ENCODE peak calls at places on chromosomes 3 and 15, in four cellular contexts. T, C, P and F are unnamed samples.
A peak's percentile ranks its signal among the peaks of the same experiment; 100 is the strongest.

GRCh38 chr15:73387507-73388255 is 18.9 kb upstream of the HCN4 start:
- DNase-seq in P (peak; percentile 61), C (no peak), T (no peak), F (no peak)

GRCh38 chr3:190432216-190432615 is 17.5 kb downstream of the TMEM207 start:
- DNase-seq in P (peak; percentile 14), C (peak; percentile 63), T (no peak), F (no peak)

GRCh38 chr3:23112491-23112890 is 90.6 kb upstream of the UBE2E2 start:
- DNase-seq in P (no peak), C (peak; percentile 33), T (no peak), F (no peak)

GRCh38 chr15:84937144-84937543 is 44.5 kb upstream of the PDE8A start:
- DNase-seq in C (peak; percentile 62), T (peak; percentile 43), P (peak; percentile 16), F (no peak)

GRCh38 chr3:32469151-32469874 is 33.3 kb downstream of the CMTM6 start:
- DNase-seq in C (no peak), T (no peak), P (no peak), F (no peak)

GRCh38 chr3:52851348-52851747 is 16.5 kb upstream of the MUSTN1 start:
- DNase-seq in C (peak; percentile 12), P (peak; percentile 49), T (peak; percentile 70), F (peak; percentile 20)

GRCh38 chr15:41546846-41547786 is 3.1 kb upstream of the RPAP1 start:
- DNase-seq in T (peak; percentile 22), C (peak; percentile 47), P (peak; percentile 59), F (no peak)

GRCh38 chr3:142319094-142319493 is 93.7 kb upstream of the GK5 start:
- DNase-seq in T (peak; percentile 29), P (peak; percentile 71), C (no peak), F (no peak)

GRCh38 chr15:40249477-40250303 is 10.8 kb downstream of the PAK6 start:
- DNase-seq in C (peak; percentile 63), T (no peak), P (peak; percentile 37), F (no peak)

GRCh38 chr15:67680645-67681044 is 138.1 kb downstream of the MAP2K5 start:
- DNase-seq in T (peak; percentile 38), C (peak; percentile 1), P (peak; percentile 16), F (no peak)

GRCh38 chr3:14371573-14372474 is 30.6 kb upstream of the SLC6A6 start:
- DNase-seq in T (peak; percentile 93), C (peak; percentile 52), P (peak; percentile 31), F (no peak)

GRCh38 chr3:47782538-47783308 is 1.0 kb upstream of the SMARCC1 start:
- DNase-seq in T (no peak), P (no peak), C (no peak), F (peak; percentile 60)

GRCh38 chr15:37771462-37771861 is 163.0 kb upstream of the TMCO5A start:
- DNase-seq in T (no peak), C (peak; percentile 40), P (peak; percentile 61), F (no peak)

GRCh38 chr3:56747150-56747549 is 54.6 kb downstream of the ARHGEF3 start:
- DNase-seq in C (no peak), T (no peak), P (no peak), F (no peak)

GRCh38 chr3:182621435-182622240 is 171.7 kb upstream of the ATP11B start:
- DNase-seq in C (no peak), P (no peak), T (no peak), F (peak; percentile 39)

GRCh38 chr3:169286992-169287391 is 376.5 kb downstream of the MECOM start:
- DNase-seq in T (no peak), P (no peak), C (no peak), F (no peak)

GRCh38 chr15:96564546-96564945 is 234.0 kb downstream of the NR2F2 start:
- DNase-seq in C (peak; percentile 30), T (no peak), P (no peak), F (no peak)

GRCh38 chr3:9151240-9151639 is 98.2 kb downstream of the SRGAP3 start:
- DNase-seq in C (peak; percentile 31), T (no peak), P (no peak), F (no peak)

GRCh38 chr3:138946554-138947302 is at the start of the genes FOXL2 and FOXL2NB:
- DNase-seq in P (peak; percentile 48), C (peak; percentile 48), T (peak; percentile 87), F (no peak)

GRCh38 chr3:102979682-102980378 is 545.0 kb downstream of the ZPLD1 start:
- DNase-seq in T (no peak), P (peak; percentile 84), C (peak; percentile 17), F (no peak)

GRCh38 chr15:53472210-53472609 is 287.3 kb downstream of the WDR72 start:
- DNase-seq in T (no peak), P (no peak), C (no peak), F (no peak)

GRCh38 chr3:3160826-3161225 is 18.7 kb downstream of the CRBN start:
- DNase-seq in T (no peak), P (no peak), C (no peak), F (no peak)

GRCh38 chr3:191568206-191568605 is 107.2 kb downstream of the PYDC2 start:
- DNase-seq in C (no peak), T (no peak), P (no peak), F (no peak)

GRCh38 chr15:48775556-48775955 is 35.3 kb downstream of the CEP152 start:
- DNase-seq in T (no peak), C (peak; percentile 17), P (no peak), F (no peak)

GRCh38 chr3:47365213-47366153 is 15.3 kb upstream of the PTPN23 start:
- DNase-seq in P (peak; percentile 76), T (no peak), C (peak; percentile 54), F (no peak)

GRCh38 chr15:90862964-90863721 is 5.2 kb upstream of the FURIN start:
- DNase-seq in C (peak; percentile 69), T (no peak), P (no peak), F (no peak)

GRCh38 chr3:89059201-89059600 is 48.2 kb upstream of the EPHA3 start:
- DNase-seq in C (peak; percentile 67), T (no peak), P (no peak), F (no peak)

GRCh38 chr3:18237251-18238005 is 187.7 kb downstream of the SATB1 start:
- DNase-seq in T (no peak), C (peak; percentile 91), P (peak; percentile 64), F (no peak)

GRCh38 chr3:43539321-43539720 is 82.5 kb downstream of the ANO10 start:
- DNase-seq in T (no peak), P (no peak), C (no peak), F (no peak)

GRCh38 chr15:78620021-78620838 is 566 bp downstream of the CHRNA3 start:
- DNase-seq in P (no peak), C (no peak), T (no peak), F (no peak)

GRCh38 chr15:76336254-76337046 is at the start of gene ISL2:
- DNase-seq in P (peak; percentile 96), C (peak; percentile 90), T (peak; percentile 99), F (peak; percentile 79)

GRCh38 chr15:29570121-29570930 is 251.9 kb downstream of the TJP1 start:
- DNase-seq in T (no peak), C (no peak), P (no peak), F (peak; percentile 13)

GRCh38 chr3:194870394-194871110 is 184.9 kb downstream of the FAM43A start:
- DNase-seq in T (no peak), C (peak; percentile 79), P (peak; percentile 31), F (no peak)

GRCh38 chr3:194871143-194871863 is 185.6 kb downstream of the FAM43A start:
- DNase-seq in P (peak; percentile 91), C (peak; percentile 88), T (no peak), F (no peak)

GRCh38 chr3:194874206-194874605 is 188.5 kb downstream of the FAM43A start:
- DNase-seq in C (no peak), T (no peak), P (no peak), F (no peak)

GRCh38 chr3:194872669-194872977 is 186.9 kb downstream of the FAM43A start:
- DNase-seq in T (no peak), C (peak; percentile 68), P (peak; percentile 83), F (no peak)

GRCh38 chr3:194871864-194872668 is 186.4 kb downstream of the FAM43A start:
- DNase-seq in C (peak; percentile 66), T (no peak), P (peak; percentile 74), F (no peak)
- H3K9ac ChIP-seq in C (peak overlapping the region; percentile 58), T (no peak overlapping the region), P (peak overlapping the region; percentile 16), F (no peak overlapping the region)

GRCh38 chr3:41716391-41716910 is 245.5 kb downstream of the ULK4 start:
- DNase-seq in C (no peak), P (peak; percentile 37), T (no peak), F (no peak)
- TF ChIP-seq CTCF in C (peak; percentile 36), P (peak; percentile 59), T (no peak), F (no peak)

GRCh38 chr3:77038928-77039605 is 832 bp upstream of the ROBO2 start:
- DNase-seq in T (no peak), C (peak; percentile 11), P (peak; percentile 11), F (no peak)
- H3K4me3 ChIP-seq in T (peak overlapping the region; percentile 48), C (peak overlapping the region; percentile 25), P (peak overlapping the region; percentile 48), F (peak overlapping the region; percentile 22)

GRCh38 chr3:73452731-73453130 is 172.0 kb downstream of the PDZRN3 start:
- DNase-seq in P (no peak), C (no peak), T (no peak), F (no peak)
- H3K9ac ChIP-seq in P (no peak overlapping the region), C (no peak overlapping the region), T (no peak overlapping the region), F (no peak overlapping the region)

GRCh38 chr15:30991301-30992072 is at the start of gene MTMR10:
- DNase-seq in T (peak; percentile 93), C (peak; percentile 76), P (peak; percentile 73), F (peak; percentile 88)
- TF ChIP-seq CTCF in T (no peak), C (no peak), P (peak; percentile 0), F (no peak)